ENCODE peak calls at places on chromosomes 4 and X, in six cellular contexts. P, B, L, Y, E and Z are unnamed samples.

GRCh38 chr4:1207603-1208265 is 35.4 kb upstream of the SPON2 start:
- DNase-seq in Y (no peak), E (no peak), L (peak), B (peak), P (no peak), Z (no peak)

GRCh38 chr4:89469930-89470375 is 162.4 kb upstream of the GPRIN3 start:
- DNase-seq in L (peak), E (peak), Y (no peak), B (peak), P (no peak), Z (no peak)

GRCh38 chr4:61630548-61630947 is 430.4 kb downstream of the ADGRL3 start:
- DNase-seq in B (no peak), L (no peak), P (no peak), Y (no peak), E (no peak), Z (no peak)

GRCh38 chr4:186723207-186724047 is at the start of gene FAT1:
- DNase-seq in P (peak), E (no peak), L (peak), B (peak), Y (peak), Z (peak)

GRCh38 chr4:182917182-182918043 is at the start of gene DCTD:
- DNase-seq in P (peak), B (peak), E (no peak), L (peak), Y (peak), Z (no peak)

GRCh38 chr4:159174645-159175147 is 71.8 kb downstream of the RAPGEF2 start:
- DNase-seq in E (no peak), B (peak), Y (no peak), L (no peak), P (no peak), Z (no peak)

GRCh38 chr4:153002110-153002509 is 66.0 kb downstream of the FHDC1 start:
- DNase-seq in B (no peak), L (no peak), Y (no peak), E (no peak), P (no peak), Z (no peak)

GRCh38 chr4:24777528-24777927 is 17.8 kb upstream of the SOD3 start:
- DNase-seq in B (no peak), Y (no peak), E (no peak), L (no peak), P (no peak), Z (no peak)

GRCh38 chr4:145589923-145590702 is 29.1 kb upstream of the MMAA start:
- DNase-seq in E (no peak), Y (no peak), P (no peak), L (no peak), B (no peak), Z (no peak)

GRCh38 chr4:108834787-108835384 is 72.0 kb upstream of the ETNPPL start:
- DNase-seq in Y (no peak), E (no peak), P (no peak), L (peak), B (peak), Z (no peak)

GRCh38 chr4:167234388-167234881 is at the start of gene SPOCK3:
- DNase-seq in E (no peak), Y (peak), B (peak), L (peak), P (peak), Z (peak)

GRCh38 chr4:85367815-85368214 is 107.1 kb upstream of the ARHGAP24 start:
- DNase-seq in L (no peak), B (no peak), Y (no peak), E (no peak), P (no peak), Z (no peak)

GRCh38 chr4:112970903-112971302 is 78.5 kb upstream of the ANK2 start:
- DNase-seq in L (no peak), E (no peak), Y (no peak), B (no peak), P (no peak), Z (no peak)

GRCh38 chr4:14893713-14894112 is 108.6 kb upstream of the CPEB2 start:
- DNase-seq in B (no peak), Y (no peak), L (no peak), P (no peak), E (no peak), Z (no peak)

GRCh38 chr4:159141193-159141592 is 38.3 kb downstream of the RAPGEF2 start:
- DNase-seq in L (peak), Y (no peak), E (no peak), P (no peak), B (peak), Z (no peak)

GRCh38 chrX:9909254-9909653 is 57.9 kb upstream of the CLDN34 start:
- DNase-seq in E (no peak), Y (no peak), P (no peak), L (no peak), B (no peak), Z (no peak)

GRCh38 chr4:54187148-54187547 is 41.9 kb upstream of the PDGFRA start:
- DNase-seq in B (no peak), L (no peak), Y (no peak), E (no peak), P (no peak), Z (no peak)

GRCh38 chrX:103918584-103919335 is 43.7 kb upstream of the TMSB15B start:
- DNase-seq in P (peak), Y (peak), L (peak), B (peak), E (no peak), Z (no peak)

GRCh38 chr4:71711044-71711984 is 72.6 kb downstream of the GC start:
- DNase-seq in B (no peak), Y (no peak), L (no peak), P (no peak), E (no peak), Z (no peak)

GRCh38 chrX:132270699-132271098 is 51.5 kb upstream of the RAP2C start:
- DNase-seq in P (no peak), E (no peak), Y (no peak), L (peak), B (peak), Z (peak)

GRCh38 chr4:13527983-13528822 is 16.1 kb downstream of the NKX3-2 start:
- DNase-seq in E (no peak), Y (no peak), P (no peak), L (no peak), B (no peak), Z (no peak)

GRCh38 chr4:124530464-124531077 is 182.0 kb downstream of the ANKRD50 start:
- DNase-seq in Y (no peak), E (no peak), B (peak), P (no peak), L (peak), Z (no peak)

GRCh38 chr4:22678851-22679517 is 13.8 kb upstream of the GBA3 start:
- DNase-seq in L (no peak), Y (no peak), P (no peak), E (no peak), B (no peak), Z (no peak)

GRCh38 chrX:134416106-134416505 is 43.9 kb upstream of the HPRT1 start:
- DNase-seq in E (no peak), B (no peak), Y (no peak), L (no peak), P (no peak), Z (no peak)